ENCODE peak calls at places on chromosomes 12 and 14, in seven cellular contexts. F is HCT116, Q is prostate gland, H is breast epithelium, I is stomach, N is upper lobe of left lung, K is GM12878. G is an unnamed sample. For H3K9me3 and H3K27me3, the result is how much of the 10 kb centered on the place peaks cover.

GRCh38 chr12:90520002-90520734 is 434.8 kb downstream of the CCER1 start:
- DNase-seq in K (no peak), F (no peak), H (no peak), Q (no peak), I (no peak), N (no peak), G (no peak)

GRCh38 chr14:61525293-61526011 is 169.9 kb upstream of the HIF1A start:
- DNase-seq in K (peak), F (peak), Q (peak), H (peak), I (peak), N (peak), G (peak)

GRCh38 chr12:12266389-12266872 is 413 bp downstream of the LRP6 start:
- DNase-seq in H (no peak), K (no peak), N (no peak), I (no peak), Q (peak), F (no peak), G (no peak)

GRCh38 chr12:2324375-2324774 is 271.6 kb downstream of the CACNA1C start:
- DNase-seq in I (peak), F (no peak), N (no peak), H (no peak), K (no peak), Q (no peak), G (no peak)

GRCh38 chr12:101459642-101460346 is 15.3 kb upstream of the SPIC start:
- DNase-seq in I (peak), F (peak), K (no peak), H (no peak), Q (peak), N (no peak), G (no peak)

GRCh38 chr12:68733661-68734071 is 12.3 kb upstream of the SLC35E3 start:
- DNase-seq in I (no peak), F (no peak), H (no peak), N (no peak), Q (no peak), K (no peak), G (no peak)

GRCh38 chr14:37142835-37143499 is 29.4 kb downstream of the SLC25A21 start:
- DNase-seq in Q (no peak), K (no peak), H (no peak), I (no peak), N (no peak), F (no peak), G (no peak)

GRCh38 chr14:102999227-102999895 is 58.0 kb downstream of the CDC42BPB start:
- DNase-seq in F (no peak), I (no peak), H (no peak), Q (no peak), N (no peak), K (no peak), G (no peak)

GRCh38 chr12:93979189-93979588 is 169.2 kb upstream of the PLXNC1 start:
- DNase-seq in I (peak), Q (peak), F (peak), K (peak), N (no peak), H (no peak), G (no peak)

GRCh38 chr14:89352976-89353817 is 63.8 kb downstream of the FOXN3 start:
- DNase-seq in F (no peak), Q (no peak), I (no peak), H (no peak), N (no peak), K (no peak), G (no peak)

GRCh38 chr12:130766470-130766869 is 50.4 kb upstream of the RIMBP2 start:
- DNase-seq in Q (no peak), F (no peak), K (no peak), H (no peak), N (no peak), I (no peak), G (no peak)

GRCh38 chr14:103436533-103436932 is 51.3 kb downstream of the MARK3 start:
- DNase-seq in I (no peak), Q (no peak), F (no peak), N (no peak), H (no peak), K (no peak), G (no peak)

GRCh38 chr14:65167072-65167645 is 64.8 kb upstream of the MAX start:
- DNase-seq in I (no peak), K (no peak), H (no peak), F (no peak), Q (no peak), N (no peak), G (no peak)

GRCh38 chr12:4031703-4032291 is 158.6 kb upstream of the PARP11 start:
- DNase-seq in N (peak), I (no peak), F (no peak), K (no peak), Q (peak), H (no peak), G (peak)

GRCh38 chr12:57372233-57372632 is 58.6 kb downstream of the R3HDM2 start:
- DNase-seq in I (no peak), Q (no peak), N (no peak), F (no peak), K (no peak), H (no peak), G (no peak)

GRCh38 chr14:103014466-103015319 is 42.7 kb downstream of the CDC42BPB start:
- DNase-seq in I (no peak), K (no peak), Q (no peak), N (no peak), H (peak), F (no peak), G (peak)

GRCh38 chr14:64060648-64061096 is 207.9 kb downstream of the SYNE2 start:
- DNase-seq in I (no peak), K (no peak), Q (no peak), N (peak), H (no peak), F (peak), G (no peak)

GRCh38 chr12:104571328-104571727 is 114.6 kb downstream of the CHST11 start:
- DNase-seq in F (no peak), K (peak), I (no peak), Q (no peak), N (no peak), H (no peak), G (no peak)

GRCh38 chr12:22979854-22980253 is 354.9 kb downstream of the ETNK1 start:
- DNase-seq in N (no peak), I (no peak), Q (no peak), H (no peak), K (no peak), F (no peak), G (no peak)

GRCh38 chr14:55272415-55272786 is 1.2 kb downstream of the FBXO34 start:
- DNase-seq in F (no peak), H (no peak), Q (no peak), I (no peak), N (no peak), K (no peak), G (no peak)

GRCh38 chr12:116933101-116933500 is 22.4 kb downstream of the FBXW8 start:
- DNase-seq in Q (no peak), F (no peak), H (no peak), I (no peak), K (no peak), N (no peak), G (no peak)

GRCh38 chr14:104223101-104223809 is 84.9 kb downstream of the KIF26A start:
- DNase-seq in K (no peak), Q (no peak), H (no peak), N (no peak), I (no peak), F (no peak), G (peak)

GRCh38 chr12:53997324-53998173 is 2.4 kb upstream of the HOXC9 start:
- DNase-seq in K (no peak), Q (no peak), I (no peak), F (no peak), N (no peak), H (no peak), G (peak)

GRCh38 chr12:44484862-44485261 is 391.3 kb downstream of the NELL2 start:
- DNase-seq in Q (no peak), F (no peak), N (no peak), H (no peak), K (no peak), I (no peak), G (no peak)

GRCh38 chr14:53304726-53305381 is 151.7 kb upstream of the DDHD1 start:
- DNase-seq in H (no peak), K (no peak), F (no peak), N (no peak), Q (no peak), I (no peak), G (no peak)

GRCh38 chr14:95327558-95328374 is 8.1 kb upstream of the CLMN start:
- DNase-seq in N (no peak), Q (no peak), I (no peak), K (peak), H (no peak), F (no peak), G (no peak)

GRCh38 chr12:2273288-2273687 is 220.5 kb downstream of the CACNA1C start:
- DNase-seq in Q (no peak), I (no peak), F (no peak), N (no peak), K (no peak), H (no peak), G (no peak)

GRCh38 chr12:9064201-9064814 is 51.4 kb downstream of the A2M start:
- DNase-seq in Q (peak), N (peak), H (peak), I (peak), K (no peak), F (peak), G (peak)

GRCh38 chr12:124436366-124436765 is 131.0 kb downstream of the NCOR2 start:
- DNase-seq in Q (no peak), I (no peak), H (no peak), F (no peak), N (no peak), K (no peak), G (no peak)

GRCh38 chr12:12559699-12560296 is 2.9 kb downstream of the DUSP16 start:
- DNase-seq in H (no peak), K (no peak), N (no peak), I (no peak), Q (no peak), F (no peak), G (no peak)

GRCh38 chr14:91727121-91727520 is 4.8 kb downstream of the CATSPERB start:
- DNase-seq in H (no peak), K (no peak), Q (no peak), N (no peak), I (no peak), F (no peak), G (no peak)

GRCh38 chr12:116559080-116559329 is 176 bp upstream of the MAP1LC3B2 start:
- DNase-seq in K (peak), F (no peak), H (no peak), I (no peak), N (no peak), Q (no peak), G (no peak)

DNA sequence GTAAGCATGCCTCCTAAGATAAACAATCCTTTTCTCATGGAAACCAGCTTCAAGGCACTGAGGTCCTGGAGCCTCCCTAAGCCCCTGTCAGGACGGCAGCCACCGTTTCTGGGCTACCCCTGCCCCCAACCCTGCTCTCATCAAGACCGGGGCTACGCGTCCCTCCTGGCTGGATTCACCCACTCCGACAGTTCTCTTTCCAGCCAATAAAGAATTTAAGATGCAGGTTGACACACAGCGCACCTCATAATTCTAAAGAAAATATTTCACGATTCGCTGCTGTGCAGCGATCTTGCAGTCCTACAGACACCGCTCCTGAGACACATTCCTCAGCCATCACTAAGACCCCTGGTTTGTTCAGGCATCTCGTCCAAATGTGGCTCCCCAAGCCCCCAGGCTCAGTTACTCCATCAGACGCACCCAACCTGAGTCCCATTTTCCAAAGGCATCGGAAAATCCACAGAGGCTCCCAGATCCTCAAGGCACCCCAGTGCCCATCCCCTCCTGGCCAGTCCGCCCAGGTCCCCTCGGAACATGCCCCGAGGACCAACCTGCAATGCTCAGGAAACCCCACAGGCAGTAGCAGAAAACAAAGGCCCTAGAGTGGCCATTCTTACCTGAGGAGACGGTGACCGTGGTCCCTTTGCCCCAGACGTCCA is 336.3 kb downstream of the TMEM121 start:
- DNase-seq in Q (no peak), I (peak), K (no peak), N (no peak), H (no peak), F (no peak), G (peak)
- H3K9me3 ChIP-seq in Q (under half), I (under half), K (under half), N (under half), H (under half), F (under half), G (under half)

DNA sequence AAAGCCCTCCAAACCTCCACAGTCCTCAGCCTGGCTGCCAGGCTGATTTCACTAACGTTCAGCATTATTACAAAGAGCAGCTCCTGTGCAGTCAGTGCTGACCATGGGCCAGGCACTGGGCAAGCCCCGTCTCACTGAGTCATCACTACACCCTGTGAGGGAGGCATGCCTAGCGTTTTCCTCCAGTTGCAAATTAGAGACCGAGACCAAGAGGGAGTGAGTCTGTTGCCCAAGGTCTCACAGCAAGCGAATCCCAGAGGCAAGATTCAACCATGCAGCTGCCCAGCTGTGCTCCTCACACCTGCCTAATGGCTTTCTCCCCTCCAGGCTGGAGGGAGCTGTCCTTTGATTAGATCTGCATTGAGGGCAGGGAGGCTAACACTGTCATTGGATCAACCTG is 229.3 kb upstream of the LHX5 start:
- DNase-seq in Q (no peak), I (no peak), K (no peak), F (no peak), H (no peak), N (no peak), G (no peak)
- H3K27me3 ChIP-seq in Q (under half), I (under half), K (under half), F (under half), H (under half), N (under half), G (under half)

GRCh38 chr14:22011243-22011642 is 337.6 kb upstream of the OR4E1 start:
- DNase-seq in F (no peak), I (no peak), Q (no peak), N (no peak), K (no peak), H (no peak), G (no peak)
- TF ChIP-seq POLR2AphosphoS5 in F (no peak), I (no peak), Q (no peak), N (no peak), K (no peak), H (no peak), G (no peak)

DNA sequence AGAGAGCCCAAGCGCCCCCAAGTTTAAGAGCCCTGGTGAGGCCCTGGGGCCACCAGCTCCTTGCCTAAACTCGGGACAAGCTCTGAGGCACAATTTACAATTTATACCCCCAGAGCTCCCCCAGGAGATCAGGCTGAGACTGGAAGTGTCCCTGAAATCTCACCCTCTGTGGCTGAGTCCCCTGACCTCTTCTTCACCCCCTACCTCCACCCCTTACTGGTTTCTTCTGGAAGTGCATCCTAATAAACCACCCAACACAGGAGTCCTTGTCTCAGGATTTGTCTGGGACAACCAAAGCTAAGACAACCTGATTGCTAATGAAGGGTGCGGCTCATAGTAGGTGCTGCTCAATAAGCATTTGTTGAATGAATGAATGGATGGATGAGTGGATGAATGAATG is 206.4 kb downstream of the BCL11B start:
- DNase-seq in N (no peak), I (no peak), F (no peak), Q (no peak), K (no peak), H (no peak), G (no peak)
- H3K9me3 ChIP-seq in N (under half), I (under half), F (under half), Q (under half), K (under half), H (under half), G (under half)

G was measured in spleen.